ENCODE peak calls at places on chromosomes 6 and 20, in four cellular contexts. E is psoas muscle, W is B cell, Z is cardiac muscle cell. S is an unnamed sample.

GRCh38 chr6:57173886-57174510 is 1.9 kb downstream of the BAG2 start:
- DNase-seq in E (no peak), W (no peak), Z (no peak), S (peak)

GRCh38 chr20:25544760-25545159 is 40.6 kb downstream of the NINL start:
- DNase-seq in E (no peak), W (no peak), Z (peak), S (no peak)

GRCh38 chr6:110360671-110361070 is 2.5 kb upstream of the METTL24 start:
- DNase-seq in E (no peak), W (no peak), Z (no peak), S (no peak)

GRCh38 chr6:36912583-36912982 is 26.8 kb downstream of the C6orf89 start:
- DNase-seq in E (no peak), W (no peak), Z (no peak), S (peak)

GRCh38 chr6:84809504-84809903 is 45.1 kb upstream of the TBX18 start:
- DNase-seq in E (no peak), W (no peak), Z (no peak), S (no peak)

GRCh38 chr20:8855315-8855714 is 213.6 kb upstream of the PLCB4 start:
- DNase-seq in E (peak), W (no peak), Z (no peak), S (peak)

GRCh38 chr20:17431621-17432364 is 99.4 kb downstream of the BFSP1 start:
- DNase-seq in E (peak), W (peak), Z (peak), S (peak)

GRCh38 chr20:53302695-53303094 is 290.9 kb downstream of the ZNF217 start:
- DNase-seq in E (no peak), W (no peak), Z (no peak), S (no peak)

GRCh38 chr6:110613356-110613755 is 136.9 kb upstream of the SLC22A16 start:
- DNase-seq in E (no peak), W (no peak), Z (no peak), S (no peak)

GRCh38 chr6:9796827-9797226 is 618.0 kb downstream of the TFAP2A start:
- DNase-seq in E (no peak), W (no peak), Z (no peak), S (no peak)

GRCh38 chr6:138162104-138162946 is 586 bp downstream of the ARFGEF3 start:
- DNase-seq in E (no peak), W (peak), Z (peak), S (no peak)

GRCh38 chr6:47464052-47464451 is 13.5 kb upstream of the CD2AP start:
- DNase-seq in E (no peak), W (no peak), Z (no peak), S (no peak)

GRCh38 chr20:35626386-35627001 is 10.9 kb downstream of the SPAG4 start:
- DNase-seq in E (no peak), W (no peak), Z (no peak), S (no peak)

GRCh38 chr20:45097485-45098095 is 3.3 kb downstream of the KCNS1 start:
- DNase-seq in E (no peak), W (peak), Z (no peak), S (no peak)
- TF ChIP-seq CTCF in E (peak), W (peak), Z (peak), S (peak)

GRCh38 chr20:12166053-12166717 is 248.5 kb downstream of the BTBD3 start:
- DNase-seq in E (peak), W (no peak), Z (no peak), S (peak)
- TF ChIP-seq CTCF in E (no peak), W (no peak), Z (peak), S (no peak)

GRCh38 chr20:51966296-51966971 is 164.1 kb upstream of the SALL4 start:
- DNase-seq in E (no peak), W (no peak), Z (peak), S (peak)
- TF ChIP-seq CTCF in E (peak), W (peak), Z (peak), S (peak)

GRCh38 chr20:60718743-60719142 is 533.3 kb upstream of the CDH4 start:
- DNase-seq in E (no peak), W (no peak), Z (no peak), S (no peak)
- TF ChIP-seq CTCF in E (no peak), W (no peak), Z (no peak), S (peak)

GRCh38 chr6:149363154-149363553 is 36.9 kb upstream of the SUMO4 start:
- DNase-seq in E (no peak), W (no peak), Z (no peak), S (no peak)
- TF ChIP-seq CTCF in E (no peak), W (no peak), Z (no peak), S (no peak)

DNA sequence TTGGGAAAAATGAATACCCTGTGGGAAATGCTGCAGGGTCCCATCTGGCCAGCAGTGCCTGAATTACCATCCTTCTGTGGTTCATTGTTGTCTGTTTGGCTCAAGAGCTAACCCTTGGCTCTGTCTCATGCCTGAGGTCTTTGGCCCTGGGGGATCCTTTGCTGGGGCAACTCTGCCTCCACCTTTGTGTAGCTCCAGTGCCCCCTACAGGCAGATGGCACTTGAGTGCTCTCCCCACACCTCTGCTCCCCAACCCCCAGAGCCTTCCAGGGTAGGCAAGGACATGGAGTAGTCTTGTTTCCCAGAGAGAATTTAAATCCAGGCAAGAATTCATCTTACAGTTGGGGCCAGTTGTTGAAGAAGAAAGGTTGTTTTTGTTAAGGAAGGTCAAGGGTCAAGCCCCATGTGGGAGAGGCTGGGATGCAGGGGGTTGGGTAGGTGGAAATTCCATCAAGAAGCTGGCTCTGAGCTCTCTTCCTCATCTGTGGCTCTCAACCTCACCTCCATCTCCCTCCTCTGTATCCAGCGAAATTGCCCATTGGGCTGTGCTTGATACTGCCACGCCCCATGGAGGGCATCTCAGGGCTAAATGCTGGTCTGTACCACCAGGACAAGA is 44.2 kb downstream of the ZNF831 start:
- DNase-seq in E (no peak), W (peak), Z (peak), S (peak)
- TF ChIP-seq CTCF in E (peak), W (peak), Z (peak), S (peak)

GRCh38 chr20:23683281-23683680 is 5.6 kb downstream of the CST4 start:
- DNase-seq in E (no peak), W (no peak), Z (no peak), S (no peak)

GRCh38 chr20:23680151-23680550 is 8.7 kb downstream of the CST4 start:
- DNase-seq in E (no peak), W (no peak), Z (no peak), S (no peak)

GRCh38 chr20:23684261-23684660 is 4.6 kb downstream of the CST4 start:
- DNase-seq in E (no peak), W (no peak), Z (no peak), S (no peak)

GRCh38 chr20:23686046-23686750 is 2.6 kb downstream of the CST4 start:
- DNase-seq in E (no peak), W (no peak), Z (no peak), S (no peak)

GRCh38 chr20:23683807-23684206 is 5.0 kb downstream of the CST4 start:
- DNase-seq in E (no peak), W (no peak), Z (no peak), S (no peak)
- TF ChIP-seq CTCF in E (no peak), W (no peak), Z (no peak), S (no peak)

DNA sequence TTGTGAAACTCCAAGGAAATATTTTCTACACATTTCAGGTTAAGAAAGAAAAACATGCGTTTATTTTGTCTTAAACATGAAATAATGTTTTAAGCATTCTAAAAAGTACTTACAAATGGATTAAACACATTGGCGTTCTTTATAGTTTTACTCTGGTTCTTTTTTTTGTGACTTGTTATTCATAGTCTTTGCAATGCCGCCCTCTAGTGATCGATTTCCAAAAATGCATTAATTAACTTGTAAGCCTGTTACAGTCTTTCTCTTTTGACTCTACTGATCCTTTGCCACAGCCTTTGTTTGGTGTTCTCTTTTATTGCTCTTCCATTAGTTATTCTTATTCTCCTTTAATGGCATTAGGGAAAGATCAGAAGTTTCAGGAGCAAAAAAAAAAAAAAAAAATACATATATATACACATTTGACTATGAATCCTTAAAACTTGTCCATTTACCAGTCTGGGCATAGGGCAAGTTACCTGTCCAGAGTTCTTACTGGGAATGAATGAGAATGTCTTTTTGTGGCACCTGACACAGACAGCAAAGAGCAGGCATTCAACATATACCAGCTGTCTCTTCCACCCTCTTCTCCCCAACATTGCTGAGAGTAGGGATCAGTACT is 59.9 kb downstream of the MACROD2 start:
- DNase-seq in E (no peak), W (no peak), Z (peak), S (peak)
- TF ChIP-seq CTCF in E (peak), W (peak), Z (peak), S (peak)

GRCh38 chr6:7899046-7899888 is 11.3 kb downstream of the TXNDC5 start:
- DNase-seq in E (no peak), W (no peak), Z (no peak), S (no peak)
- TF ChIP-seq CTCF in E (no peak), W (no peak), Z (no peak), S (no peak)